ENCODE peak calls at places on chromosomes 13 and 19, in six cellular contexts. U, Q, X, P, F and A are unnamed samples.

GRCh38 chr13:26179344-26179743 is 42.8 kb downstream of the RNF6 start:
- DNase-seq in P (no peak), U (no peak), F (no peak), X (no peak), Q (no peak), A (no peak)

GRCh38 chr13:73325351-73326214 is 266.8 kb downstream of the KLF5 start:
- DNase-seq in X (no peak), F (no peak), Q (no peak), U (no peak), P (no peak), A (no peak)

GRCh38 chr19:2495651-2496316 is 19.9 kb downstream of the GADD45B start:
- DNase-seq in Q (peak), F (no peak), X (peak), P (no peak), U (peak), A (no peak)

GRCh38 chr13:99265162-99265822 is 7.1 kb upstream of the GPR18 start:
- DNase-seq in Q (no peak), F (no peak), P (no peak), U (no peak), X (no peak), A (no peak)

GRCh38 chr19:46311444-46311843 is 14.6 kb downstream of the HIF3A start:
- DNase-seq in Q (no peak), F (no peak), U (no peak), P (no peak), X (no peak), A (no peak)

GRCh38 chr19:44570984-44571684 is 41.7 kb upstream of the CEACAM20 start:
- DNase-seq in U (peak), F (no peak), X (peak), P (peak), Q (peak), A (no peak)

GRCh38 chr19:330503-330902 is 14.1 kb downstream of the MIER2 start:
- DNase-seq in Q (no peak), P (no peak), U (no peak), F (no peak), X (no peak), A (no peak)

GRCh38 chr13:103002279-103002678 is 63.9 kb downstream of the SLC10A2 start:
- DNase-seq in U (no peak), Q (no peak), F (no peak), P (no peak), X (no peak), A (no peak)

GRCh38 chr13:28022848-28023518 is 34.5 kb upstream of the URAD start:
- DNase-seq in U (peak), Q (peak), F (no peak), X (no peak), P (no peak), A (no peak)

GRCh38 chr19:17328517-17329060 is 6.1 kb downstream of the ANO8 start:
- DNase-seq in U (no peak), X (no peak), P (no peak), Q (no peak), F (no peak), A (no peak)

GRCh38 chr19:17329061-17329767 is 5.4 kb downstream of the ANO8 start:
- DNase-seq in Q (no peak), P (no peak), U (no peak), X (no peak), F (peak), A (no peak)

GRCh38 chr19:17327068-17327653 is 7.5 kb downstream of the ANO8 start:
- DNase-seq in Q (no peak), P (no peak), F (no peak), U (no peak), X (no peak), A (no peak)

GRCh38 chr19:17326595-17326966 is 8.1 kb downstream of the ANO8 start:
- DNase-seq in X (no peak), F (no peak), P (no peak), Q (no peak), U (no peak), A (no peak)

DNA sequence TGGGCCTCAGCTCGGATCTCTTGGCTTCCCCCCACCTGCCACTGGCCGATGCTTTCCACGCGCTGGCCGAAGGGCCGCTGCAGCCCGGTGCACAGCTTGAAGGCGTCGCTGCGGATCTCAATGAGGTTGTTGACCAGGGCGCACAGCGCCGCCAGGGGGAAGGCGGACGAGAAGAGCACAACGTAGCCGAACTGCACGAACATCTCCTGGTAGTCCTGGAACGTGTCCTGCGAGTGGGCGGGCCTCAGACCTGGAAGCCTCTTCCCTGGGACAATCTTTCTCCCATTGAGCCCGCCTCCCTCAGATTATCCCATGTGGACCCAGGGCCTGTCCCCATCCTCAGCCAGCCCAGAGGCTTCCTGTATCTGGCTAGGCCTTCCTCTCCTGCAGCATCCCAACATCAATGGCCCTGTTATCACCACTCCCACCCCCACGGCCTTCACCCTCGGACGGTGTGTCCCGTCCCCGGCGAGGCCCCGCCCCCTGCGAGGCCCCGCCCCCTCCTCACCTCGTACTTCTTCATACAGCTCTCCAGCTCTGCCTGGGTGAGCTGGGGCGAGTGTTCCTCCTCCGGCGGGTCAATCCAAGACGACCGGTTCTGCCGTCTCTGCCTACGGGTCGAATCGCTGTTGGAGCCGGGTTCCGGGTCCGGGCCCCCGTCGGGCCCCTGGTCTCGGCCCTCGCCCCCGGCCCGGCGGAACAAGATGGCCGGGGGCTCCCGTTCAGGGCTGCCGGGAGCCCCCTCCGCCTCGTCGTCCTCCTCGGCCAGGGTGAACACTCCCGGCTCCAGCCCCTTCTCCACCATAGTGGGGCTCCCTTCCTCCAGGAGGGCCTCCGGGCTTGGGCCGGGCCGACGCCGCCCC is 6.8 kb downstream of the ANO8 start:
- DNase-seq in Q (no peak), P (no peak), X (no peak), U (no peak), F (no peak), A (no peak)
- TF ChIP-seq CTCF in Q (no peak), P (no peak), X (no peak), U (no peak), F (no peak), A (peak)

GRCh38 chr19:5005096-5005495 is 36.2 kb downstream of the KDM4B start:
- DNase-seq in P (no peak), F (no peak), X (no peak), Q (no peak), U (no peak), A (no peak)

GRCh38 chr19:5000120-5000611 is 31.3 kb downstream of the KDM4B start:
- DNase-seq in Q (no peak), F (no peak), U (no peak), X (no peak), P (no peak), A (no peak)

GRCh38 chr19:5002143-5002542 is 33.2 kb downstream of the KDM4B start:
- DNase-seq in U (peak), F (no peak), P (no peak), X (peak), Q (peak), A (no peak)

GRCh38 chr19:5003781-5004180 is 34.9 kb downstream of the KDM4B start:
- DNase-seq in F (no peak), U (no peak), P (no peak), X (no peak), Q (peak), A (no peak)

DNA sequence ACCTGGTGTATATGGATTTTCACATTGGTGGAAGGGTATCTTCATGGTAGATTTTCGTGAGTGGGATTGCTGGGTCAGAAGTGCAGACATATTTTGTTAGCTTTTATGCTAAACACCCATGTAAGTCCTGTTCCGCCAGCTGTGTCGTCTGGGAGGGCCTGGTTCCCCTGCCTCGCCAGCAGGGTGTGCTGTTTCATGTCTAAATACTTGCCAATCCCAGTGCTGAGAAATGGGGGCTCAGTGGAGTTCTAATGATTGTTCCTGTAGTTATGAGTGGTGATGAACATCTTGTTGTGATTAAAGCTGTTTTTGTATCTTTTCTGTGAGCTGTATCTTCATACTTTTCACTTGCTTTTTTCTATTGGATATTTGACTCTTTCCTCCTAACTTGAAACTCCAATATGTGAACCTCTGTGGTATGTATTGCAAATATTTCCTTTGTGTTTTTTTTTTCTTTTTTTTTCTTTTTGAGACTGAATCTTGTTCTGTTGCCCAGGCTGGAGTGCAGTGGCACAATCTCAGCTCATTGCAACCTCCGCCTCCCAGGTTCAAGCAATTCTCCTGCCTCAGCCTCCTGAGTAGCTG is 32.7 kb downstream of the KDM4B start:
- DNase-seq in Q (peak), X (peak), F (no peak), U (peak), P (peak), A (no peak)
- TF ChIP-seq CTCF in Q (peak), X (peak), F (peak), U (peak), P (peak), A (peak)

GRCh38 chr13:59364508-59365187 is 799.1 kb downstream of the DIAPH3 start:
- DNase-seq in P (no peak), X (no peak), Q (no peak), F (no peak), U (no peak), A (no peak)
- TF ChIP-seq CTCF in P (no peak), X (peak), Q (no peak), F (no peak), U (no peak), A (peak)

GRCh38 chr19:51094696-51095279 is 12.1 kb upstream of the KLK14 start:
- DNase-seq in X (no peak), Q (no peak), P (peak), F (no peak), U (no peak), A (no peak)

GRCh38 chr19:51097166-51097736 is 11.0 kb downstream of the CTU1 start:
- DNase-seq in Q (peak), P (peak), F (no peak), X (peak), U (peak), A (no peak)

GRCh38 chr19:51098366-51099069 is 9.7 kb downstream of the CTU1 start:
- DNase-seq in U (no peak), Q (no peak), F (no peak), P (no peak), X (peak), A (no peak)

GRCh38 chr19:51097796-51098195 is 10.4 kb downstream of the CTU1 start:
- DNase-seq in P (no peak), U (no peak), F (no peak), X (no peak), Q (no peak), A (no peak)

GRCh38 chr19:51096473-51097165 is 11.6 kb downstream of the CTU1 start:
- DNase-seq in X (no peak), F (no peak), U (no peak), Q (no peak), P (no peak), A (no peak)
- TF ChIP-seq CTCF in X (no peak), F (peak), U (peak), Q (peak), P (peak), A (peak)

GRCh38 chr13:40780822-40781401 is 8.5 kb upstream of the SLC25A15 start:
- DNase-seq in Q (no peak), U (no peak), P (no peak), F (no peak), X (no peak), A (no peak)
- TF ChIP-seq CTCF in Q (no peak), U (peak), P (peak), F (no peak), X (no peak), A (peak)